ENCODE peak calls at places on chromosomes 1 and 21, in ten cellular contexts. One of them, this sample, is unnamed.

GRCh38 chr1:209202826-209203439 is 380.6 kb upstream of the CAMK1G start:
- DNase-seq in pancreas: no peak
- DNase-seq in Panc1: peak
- DNase-seq in HCT116: peak
- DNase-seq in fibroblast of the aortic adventitia: peak
- DNase-seq in GM06990: peak
- DNase-seq in cardiac fibroblast: peak
- DNase-seq in tibial nerve: no peak
- DNase-seq in neural progenitor cell: peak
- DNase-seq in CD8-positive, alpha-beta T cell: no peak
- DNase-seq in this sample: peak

GRCh38 chr1:183905497-183905896 is 100.6 kb downstream of the RGL1 start:
- DNase-seq in pancreas: no peak
- DNase-seq in Panc1: no peak
- DNase-seq in HCT116: no peak
- DNase-seq in fibroblast of the aortic adventitia: no peak
- DNase-seq in GM06990: no peak
- DNase-seq in cardiac fibroblast: no peak
- DNase-seq in tibial nerve: no peak
- DNase-seq in neural progenitor cell: no peak
- DNase-seq in CD8-positive, alpha-beta T cell: no peak
- DNase-seq in this sample: no peak

GRCh38 chr1:115021145-115021544 is 8.5 kb upstream of the TSHB start:
- DNase-seq in pancreas: no peak
- DNase-seq in Panc1: no peak
- DNase-seq in HCT116: no peak
- DNase-seq in fibroblast of the aortic adventitia: no peak
- DNase-seq in GM06990: no peak
- DNase-seq in cardiac fibroblast: no peak
- DNase-seq in tibial nerve: no peak
- DNase-seq in neural progenitor cell: no peak
- DNase-seq in CD8-positive, alpha-beta T cell: no peak
- DNase-seq in this sample: no peak

GRCh38 chr1:42419449-42419848 is 36.4 kb downstream of the ZMYND12 start:
- DNase-seq in pancreas: no peak
- DNase-seq in Panc1: no peak
- DNase-seq in HCT116: no peak
- DNase-seq in fibroblast of the aortic adventitia: peak
- DNase-seq in GM06990: no peak
- DNase-seq in cardiac fibroblast: no peak
- DNase-seq in tibial nerve: no peak
- DNase-seq in neural progenitor cell: no peak
- DNase-seq in CD8-positive, alpha-beta T cell: no peak
- DNase-seq in this sample: peak

GRCh38 chr1:10635385-10635896 is 160.7 kb downstream of the PEX14 start:
- DNase-seq in pancreas: peak
- DNase-seq in Panc1: no peak
- DNase-seq in HCT116: no peak
- DNase-seq in fibroblast of the aortic adventitia: peak
- DNase-seq in GM06990: no peak
- DNase-seq in cardiac fibroblast: peak
- DNase-seq in tibial nerve: no peak
- DNase-seq in neural progenitor cell: no peak
- DNase-seq in CD8-positive, alpha-beta T cell: no peak
- DNase-seq in this sample: peak

GRCh38 chr1:25863486-25864262 is 4.4 kb upstream of the AUNIP start:
- DNase-seq in pancreas: no peak
- DNase-seq in Panc1: no peak
- DNase-seq in HCT116: no peak
- DNase-seq in fibroblast of the aortic adventitia: no peak
- DNase-seq in GM06990: no peak
- DNase-seq in cardiac fibroblast: no peak
- DNase-seq in tibial nerve: no peak
- DNase-seq in neural progenitor cell: no peak
- DNase-seq in CD8-positive, alpha-beta T cell: no peak
- DNase-seq in this sample: no peak

GRCh38 chr21:44702111-44702972 is 5.4 kb downstream of the KRTAP10-12 start:
- DNase-seq in pancreas: peak
- DNase-seq in Panc1: no peak
- DNase-seq in HCT116: no peak
- DNase-seq in fibroblast of the aortic adventitia: no peak
- DNase-seq in GM06990: no peak
- DNase-seq in cardiac fibroblast: no peak
- DNase-seq in tibial nerve: no peak
- DNase-seq in neural progenitor cell: no peak
- DNase-seq in CD8-positive, alpha-beta T cell: no peak
- DNase-seq in this sample: no peak

GRCh38 chr1:209389258-209389657 is 194.3 kb upstream of the CAMK1G start:
- DNase-seq in pancreas: no peak
- DNase-seq in Panc1: peak
- DNase-seq in HCT116: peak
- DNase-seq in fibroblast of the aortic adventitia: peak
- DNase-seq in GM06990: no peak
- DNase-seq in cardiac fibroblast: peak
- DNase-seq in tibial nerve: no peak
- DNase-seq in neural progenitor cell: no peak
- DNase-seq in CD8-positive, alpha-beta T cell: no peak
- DNase-seq in this sample: peak

GRCh38 chr1:69104859-69105258 is 462.9 kb upstream of the LRRC7 start:
- DNase-seq in pancreas: no peak
- DNase-seq in Panc1: no peak
- DNase-seq in HCT116: no peak
- DNase-seq in fibroblast of the aortic adventitia: no peak
- DNase-seq in GM06990: no peak
- DNase-seq in cardiac fibroblast: no peak
- DNase-seq in tibial nerve: no peak
- DNase-seq in neural progenitor cell: no peak
- DNase-seq in CD8-positive, alpha-beta T cell: no peak
- DNase-seq in this sample: no peak

GRCh38 chr1:63772876-63773275 is 941 bp upstream of the ROR1 start:
- DNase-seq in pancreas: no peak
- DNase-seq in Panc1: no peak
- DNase-seq in HCT116: no peak
- DNase-seq in fibroblast of the aortic adventitia: no peak
- DNase-seq in GM06990: no peak
- DNase-seq in cardiac fibroblast: no peak
- DNase-seq in tibial nerve: no peak
- DNase-seq in neural progenitor cell: no peak
- DNase-seq in CD8-positive, alpha-beta T cell: no peak
- DNase-seq in this sample: no peak

GRCh38 chr1:201707027-201707426 is 121.9 kb upstream of the IPO9 start:
- DNase-seq in pancreas: no peak
- DNase-seq in Panc1: no peak
- DNase-seq in HCT116: no peak
- DNase-seq in fibroblast of the aortic adventitia: no peak
- DNase-seq in GM06990: no peak
- DNase-seq in cardiac fibroblast: no peak
- DNase-seq in tibial nerve: no peak
- DNase-seq in neural progenitor cell: no peak
- DNase-seq in CD8-positive, alpha-beta T cell: no peak
- DNase-seq in this sample: no peak

GRCh38 chr1:93613895-93614294 is 67.7 kb downstream of the BCAR3 start:
- DNase-seq in pancreas: no peak
- DNase-seq in Panc1: no peak
- DNase-seq in HCT116: no peak
- DNase-seq in fibroblast of the aortic adventitia: peak
- DNase-seq in GM06990: no peak
- DNase-seq in cardiac fibroblast: peak
- DNase-seq in tibial nerve: peak
- DNase-seq in neural progenitor cell: peak
- DNase-seq in CD8-positive, alpha-beta T cell: no peak
- DNase-seq in this sample: peak

GRCh38 chr1:3204725-3205124 is 135.7 kb downstream of the PRDM16 start:
- DNase-seq in pancreas: no peak
- DNase-seq in Panc1: no peak
- DNase-seq in HCT116: no peak
- DNase-seq in fibroblast of the aortic adventitia: no peak
- DNase-seq in GM06990: no peak
- DNase-seq in cardiac fibroblast: no peak
- DNase-seq in tibial nerve: no peak
- DNase-seq in neural progenitor cell: peak
- DNase-seq in CD8-positive, alpha-beta T cell: no peak
- DNase-seq in this sample: no peak

GRCh38 chr1:234208791-234209190 is 164.5 kb upstream of the COA6 start:
- DNase-seq in pancreas: no peak
- DNase-seq in Panc1: no peak
- DNase-seq in HCT116: no peak
- DNase-seq in fibroblast of the aortic adventitia: no peak
- DNase-seq in GM06990: no peak
- DNase-seq in cardiac fibroblast: no peak
- DNase-seq in tibial nerve: no peak
- DNase-seq in neural progenitor cell: no peak
- DNase-seq in CD8-positive, alpha-beta T cell: no peak
- DNase-seq in this sample: peak

GRCh38 chr1:20390589-20391331 is 95.2 kb downstream of the CAMK2N1 start:
- DNase-seq in pancreas: no peak
- DNase-seq in Panc1: no peak
- DNase-seq in HCT116: no peak
- DNase-seq in fibroblast of the aortic adventitia: peak
- DNase-seq in GM06990: no peak
- DNase-seq in cardiac fibroblast: peak
- DNase-seq in tibial nerve: no peak
- DNase-seq in neural progenitor cell: no peak
- DNase-seq in CD8-positive, alpha-beta T cell: no peak
- DNase-seq in this sample: peak

GRCh38 chr1:14282583-14283186 is 315.8 kb upstream of the KAZN start:
- DNase-seq in pancreas: no peak
- DNase-seq in Panc1: no peak
- DNase-seq in HCT116: no peak
- DNase-seq in fibroblast of the aortic adventitia: no peak
- DNase-seq in GM06990: no peak
- DNase-seq in cardiac fibroblast: no peak
- DNase-seq in tibial nerve: no peak
- DNase-seq in neural progenitor cell: peak
- DNase-seq in CD8-positive, alpha-beta T cell: no peak
- DNase-seq in this sample: peak

GRCh38 chr1:13899856-13900255 is 199.9 kb downstream of the PRDM2 start:
- DNase-seq in pancreas: no peak
- DNase-seq in Panc1: no peak
- DNase-seq in HCT116: no peak
- DNase-seq in fibroblast of the aortic adventitia: peak
- DNase-seq in GM06990: no peak
- DNase-seq in cardiac fibroblast: peak
- DNase-seq in tibial nerve: no peak
- DNase-seq in neural progenitor cell: no peak
- DNase-seq in CD8-positive, alpha-beta T cell: no peak
- DNase-seq in this sample: peak

GRCh38 chr1:42957229-42957879 is 1.3 kb downstream of the SLC2A1 start:
- DNase-seq in pancreas: no peak
- DNase-seq in Panc1: no peak
- DNase-seq in HCT116: no peak
- DNase-seq in fibroblast of the aortic adventitia: peak
- DNase-seq in GM06990: no peak
- DNase-seq in cardiac fibroblast: no peak
- DNase-seq in tibial nerve: no peak
- DNase-seq in neural progenitor cell: no peak
- DNase-seq in CD8-positive, alpha-beta T cell: no peak
- DNase-seq in this sample: no peak

GRCh38 chr1:64966158-64966963 is at the start of gene JAK1:
- DNase-seq in pancreas: peak
- DNase-seq in Panc1: no peak
- DNase-seq in HCT116: no peak
- DNase-seq in fibroblast of the aortic adventitia: peak
- DNase-seq in GM06990: peak
- DNase-seq in cardiac fibroblast: peak
- DNase-seq in tibial nerve: peak
- DNase-seq in neural progenitor cell: peak
- DNase-seq in CD8-positive, alpha-beta T cell: peak
- DNase-seq in this sample: peak

GRCh38 chr1:223077434-223077833 is 65.6 kb downstream of the TLR5 start:
- DNase-seq in pancreas: no peak
- DNase-seq in Panc1: no peak
- DNase-seq in HCT116: no peak
- DNase-seq in fibroblast of the aortic adventitia: no peak
- DNase-seq in GM06990: no peak
- DNase-seq in cardiac fibroblast: no peak
- DNase-seq in tibial nerve: no peak
- DNase-seq in neural progenitor cell: no peak
- DNase-seq in CD8-positive, alpha-beta T cell: no peak
- DNase-seq in this sample: no peak
- TF ChIP-seq CTCF in pancreas: no peak
- TF ChIP-seq CTCF in Panc1: peak
- TF ChIP-seq CTCF in HCT116: no peak
- TF ChIP-seq CTCF in fibroblast of the aortic adventitia: no peak
- TF ChIP-seq CTCF in GM06990: no peak
- TF ChIP-seq CTCF in cardiac fibroblast: no peak
- TF ChIP-seq CTCF in tibial nerve: no peak
- TF ChIP-seq CTCF in neural progenitor cell: no peak
- TF ChIP-seq CTCF in CD8-positive, alpha-beta T cell: no peak
- TF ChIP-seq CTCF in this sample: no peak

DNA sequence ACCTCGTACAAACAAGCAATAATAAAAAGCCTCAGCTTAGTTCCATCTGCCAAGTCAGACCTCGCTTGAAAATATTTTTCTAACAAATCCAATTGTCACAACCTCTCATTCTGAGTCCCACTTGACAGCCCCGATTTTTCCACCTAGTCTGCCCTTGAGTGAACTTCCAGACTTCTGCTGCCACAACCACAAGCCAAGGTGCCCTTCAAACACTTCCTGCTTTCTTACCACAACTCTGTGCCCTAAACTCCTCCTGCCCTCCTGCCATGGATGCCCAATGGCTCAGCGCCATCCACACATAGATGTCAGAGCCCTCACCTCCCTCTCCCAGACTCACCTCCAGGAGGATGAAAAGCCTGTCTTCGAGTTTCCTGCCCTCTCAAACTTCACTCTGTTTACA is 3.9 kb downstream of the TMPRSS2 start:
- DNase-seq in pancreas: no peak
- DNase-seq in Panc1: no peak
- DNase-seq in HCT116: no peak
- DNase-seq in fibroblast of the aortic adventitia: no peak
- DNase-seq in GM06990: no peak
- DNase-seq in cardiac fibroblast: no peak
- DNase-seq in tibial nerve: no peak
- DNase-seq in neural progenitor cell: no peak
- DNase-seq in CD8-positive, alpha-beta T cell: no peak
- DNase-seq in this sample: no peak
- H3K4me3 ChIP-seq in pancreas: peak
- H3K4me3 ChIP-seq in Panc1: no peak
- H3K4me3 ChIP-seq in HCT116: no peak
- H3K4me3 ChIP-seq in fibroblast of the aortic adventitia: no peak
- H3K4me3 ChIP-seq in GM06990: no peak
- H3K4me3 ChIP-seq in cardiac fibroblast: no peak
- H3K4me3 ChIP-seq in tibial nerve: no peak
- H3K4me3 ChIP-seq in neural progenitor cell: no peak
- H3K4me3 ChIP-seq in CD8-positive, alpha-beta T cell: no peak
- H3K4me3 ChIP-seq in this sample: no peak

GRCh38 chr1:229184066-229184465 is 86.8 kb upstream of the RAB4A start:
- DNase-seq in pancreas: no peak
- DNase-seq in Panc1: no peak
- DNase-seq in HCT116: no peak
- DNase-seq in fibroblast of the aortic adventitia: no peak
- DNase-seq in GM06990: no peak
- DNase-seq in cardiac fibroblast: no peak
- DNase-seq in tibial nerve: no peak
- DNase-seq in neural progenitor cell: peak
- DNase-seq in CD8-positive, alpha-beta T cell: no peak
- DNase-seq in this sample: no peak
- TF ChIP-seq CTCF in pancreas: no peak
- TF ChIP-seq CTCF in Panc1: no peak
- TF ChIP-seq CTCF in HCT116: no peak
- TF ChIP-seq CTCF in fibroblast of the aortic adventitia: no peak
- TF ChIP-seq CTCF in GM06990: no peak
- TF ChIP-seq CTCF in cardiac fibroblast: no peak
- TF ChIP-seq CTCF in tibial nerve: no peak
- TF ChIP-seq CTCF in neural progenitor cell: no peak
- TF ChIP-seq CTCF in CD8-positive, alpha-beta T cell: no peak
- TF ChIP-seq CTCF in this sample: no peak

GRCh38 chr1:113813218-113813617 is 942 bp upstream of the RSBN1 start:
- DNase-seq in pancreas: no peak
- DNase-seq in Panc1: no peak
- DNase-seq in HCT116: no peak
- DNase-seq in fibroblast of the aortic adventitia: no peak
- DNase-seq in GM06990: peak
- DNase-seq in cardiac fibroblast: no peak
- DNase-seq in tibial nerve: no peak
- DNase-seq in neural progenitor cell: no peak
- DNase-seq in CD8-positive, alpha-beta T cell: no peak
- DNase-seq in this sample: no peak
- H3K4me3 ChIP-seq in pancreas: no peak
- H3K4me3 ChIP-seq in Panc1: no peak
- H3K4me3 ChIP-seq in HCT116: no peak
- H3K4me3 ChIP-seq in fibroblast of the aortic adventitia: no peak
- H3K4me3 ChIP-seq in GM06990: no peak
- H3K4me3 ChIP-seq in cardiac fibroblast: no peak
- H3K4me3 ChIP-seq in tibial nerve: no peak
- H3K4me3 ChIP-seq in neural progenitor cell: no peak
- H3K4me3 ChIP-seq in CD8-positive, alpha-beta T cell: no peak
- H3K4me3 ChIP-seq in this sample: no peak